ENCODE peak calls at places on chromosome 12, in five cellular contexts. V, Q, L, H and I are unnamed samples.

GRCh38 chr12:6200266-6201198 is at the start of gene CD9:
- DNase-seq in L (no peak), V (no peak), H (peak), Q (peak), I (no peak)

GRCh38 chr12:5796171-5797091 is 148.6 kb downstream of the ANO2 start:
- DNase-seq in L (no peak), V (peak), Q (peak), H (peak), I (peak)

GRCh38 chr12:114013601-114014345 is 47.6 kb upstream of the RBM19 start:
- DNase-seq in Q (peak), V (peak), H (peak), L (peak), I (peak)

GRCh38 chr12:96425321-96425720 is 25.1 kb upstream of the CDK17 start:
- DNase-seq in V (peak), Q (no peak), L (no peak), H (no peak), I (no peak)

GRCh38 chr12:76143343-76144252 is 59.1 kb upstream of the NAP1L1 start:
- DNase-seq in Q (no peak), L (no peak), V (no peak), H (no peak), I (no peak)

GRCh38 chr12:82436354-82436753 is 78.0 kb downstream of the METTL25 start:
- DNase-seq in H (no peak), L (no peak), Q (no peak), V (no peak), I (no peak)

GRCh38 chr12:89962648-89963047 is 254.0 kb upstream of the ATP2B1 start:
- DNase-seq in Q (no peak), V (no peak), L (no peak), H (no peak), I (no peak)

GRCh38 chr12:59929091-59929490 is 333.3 kb downstream of the SLC16A7 start:
- DNase-seq in V (peak), Q (no peak), L (no peak), H (no peak), I (no peak)

GRCh38 chr12:21881950-21882349 is 59.3 kb downstream of the ABCC9 start:
- DNase-seq in V (no peak), L (no peak), Q (no peak), H (peak), I (no peak)

GRCh38 chr12:67193705-67194104 is 75.5 kb upstream of the CAND1 start:
- DNase-seq in L (no peak), H (peak), V (peak), Q (peak), I (peak)

GRCh38 chr12:55068416-55069010 is 48.7 kb downstream of the NEUROD4 start:
- DNase-seq in Q (peak), L (no peak), V (peak), H (peak), I (peak)

GRCh38 chr12:58314610-58315009 is 373.2 kb downstream of the ATP23 start:
- DNase-seq in Q (no peak), L (no peak), V (peak), H (no peak), I (no peak)

GRCh38 chr12:105067511-105068031 is 16.7 kb downstream of the ALDH1L2 start:
- DNase-seq in H (no peak), L (no peak), Q (no peak), V (peak), I (no peak)

GRCh38 chr12:3303410-3304136 is 187.4 kb upstream of the PRMT8 start:
- DNase-seq in Q (peak), V (no peak), H (peak), L (no peak), I (no peak)

GRCh38 chr12:95114766-95115450 is 41.5 kb upstream of the NR2C1 start:
- DNase-seq in V (peak), Q (no peak), L (no peak), H (peak), I (no peak)

GRCh38 chr12:67720383-67720856 is 71.9 kb downstream of the DYRK2 start:
- DNase-seq in Q (peak), L (no peak), H (no peak), V (peak), I (no peak)

GRCh38 chr12:2233034-2233433 is 180.2 kb downstream of the CACNA1C start:
- DNase-seq in H (no peak), L (no peak), Q (no peak), V (peak), I (no peak)

GRCh38 chr12:119176267-119177055 is 2.3 kb upstream of the HSPB8 start:
- DNase-seq in V (peak), H (peak), Q (peak), L (no peak), I (no peak)

GRCh38 chr12:103327676-103328075 is 168.1 kb downstream of the C12orf42 start:
- DNase-seq in H (no peak), L (no peak), V (no peak), Q (no peak), I (no peak)

GRCh38 chr12:113241191-113242017 is 20.1 kb downstream of the TPCN1 start:
- DNase-seq in V (peak), Q (no peak), L (no peak), H (peak), I (no peak)

GRCh38 chr12:59873136-59873535 is 277.3 kb downstream of the SLC16A7 start:
- DNase-seq in H (no peak), V (peak), Q (no peak), L (no peak), I (no peak)

GRCh38 chr12:121294151-121294889 is 2.2 kb downstream of the CAMKK2 start:
- DNase-seq in V (no peak), L (no peak), Q (no peak), H (no peak), I (no peak)

GRCh38 chr12:6235499-6235898 is 35.3 kb downstream of the CD9 start:
- DNase-seq in V (no peak), Q (no peak), L (no peak), H (no peak), I (no peak)

GRCh38 chr12:93974252-93974651 is 174.1 kb upstream of the PLXNC1 start:
- DNase-seq in H (no peak), Q (no peak), L (no peak), V (no peak), I (no peak)

GRCh38 chr12:1851126-1851791 is 30.9 kb downstream of the LRTM2 start:
- DNase-seq in Q (no peak), H (no peak), V (peak), L (no peak), I (no peak)

GRCh38 chr12:116220756-116221155 is 56.7 kb downstream of the MED13L start:
- DNase-seq in H (no peak), L (no peak), V (no peak), Q (no peak), I (no peak)

GRCh38 chr12:113208041-113208934 is 13.0 kb upstream of the TPCN1 start:
- DNase-seq in L (no peak), H (no peak), V (peak), Q (peak), I (no peak)

GRCh38 chr12:69688496-69689427 is 10.3 kb downstream of the BEST3 start:
- DNase-seq in H (peak), V (peak), Q (peak), L (peak), I (no peak)

GRCh38 chr12:33817713-33818112 is 204.6 kb upstream of the ALG10 start:
- DNase-seq in Q (no peak), L (no peak), H (no peak), V (no peak), I (no peak)

GRCh38 chr12:33830070-33830469 is 192.2 kb upstream of the ALG10 start:
- DNase-seq in L (no peak), V (no peak), Q (no peak), H (no peak), I (no peak)

GRCh38 chr12:130665753-130666152 is 50.3 kb downstream of the RIMBP2 start:
- DNase-seq in H (no peak), L (no peak), Q (no peak), V (no peak), I (no peak)

GRCh38 chr12:59736359-59736758 is 140.5 kb downstream of the SLC16A7 start:
- DNase-seq in Q (peak), V (no peak), L (no peak), H (no peak), I (no peak)

DNA sequence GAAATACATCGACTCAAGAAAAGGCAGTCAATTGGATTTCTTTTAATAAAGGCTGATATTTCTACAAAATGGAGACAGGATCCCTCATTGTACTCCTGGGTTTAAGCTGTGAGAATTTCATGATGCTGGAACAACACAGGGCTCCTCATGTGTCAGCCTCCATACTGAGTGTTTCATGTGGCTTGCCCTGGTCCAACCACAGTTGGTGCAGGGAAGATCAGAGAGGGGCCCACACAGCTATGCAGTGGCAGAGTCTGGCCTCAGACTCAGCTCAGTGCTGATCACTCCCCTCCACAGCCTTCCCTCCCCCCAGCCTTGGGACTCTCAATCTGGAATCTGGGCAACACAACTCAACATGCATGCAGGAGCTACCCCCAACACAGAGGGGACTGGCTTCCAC is 122.5 kb upstream of the OVCH1 start:
- DNase-seq in L (no peak), V (no peak), H (no peak), Q (no peak), I (no peak)
- H2AK5ac ChIP-seq in L (no peak), V (no peak), H (no peak), Q (no peak), I (no peak)

DNA sequence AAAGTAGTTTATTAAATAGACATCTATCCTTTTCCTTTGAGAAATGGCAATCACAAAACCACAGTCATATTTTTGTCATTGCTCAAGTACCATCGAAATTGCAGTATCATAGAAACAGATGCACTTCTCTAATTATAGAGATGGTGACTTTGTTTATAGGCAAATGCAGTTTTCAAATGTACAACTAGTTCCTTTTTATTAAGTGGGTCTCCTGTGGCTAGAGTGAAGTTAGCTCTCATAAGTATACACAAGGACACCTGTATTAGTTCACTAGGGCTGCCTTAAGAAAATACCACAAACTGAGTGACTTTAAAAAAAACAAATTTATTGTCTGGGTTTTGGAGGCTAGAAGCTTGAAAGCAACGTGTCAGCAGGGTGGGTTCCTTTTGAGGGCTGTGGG is 62.8 kb downstream of the OTOGL start:
- DNase-seq in H (no peak), V (no peak), L (no peak), Q (no peak), I (no peak)
- H3K9ac ChIP-seq in H (no peak), V (no peak), L (no peak), Q (no peak), I (no peak)

GRCh38 chr12:12819221-12819620 is 6.1 kb downstream of the DDX47 start:
- DNase-seq in L (no peak), V (no peak), H (no peak), Q (no peak), I (no peak)
- H2AK5ac ChIP-seq in L (no peak), V (peak), H (no peak), Q (no peak), I (no peak)

GRCh38 chr12:124497039-124497438 is 70.4 kb downstream of the NCOR2 start:
- DNase-seq in V (peak), H (no peak), L (no peak), Q (no peak), I (no peak)

GRCh38 chr12:124496584-124496983 is 70.8 kb downstream of the NCOR2 start:
- DNase-seq in Q (peak), V (peak), L (no peak), H (no peak), I (no peak)

GRCh38 chr12:124498870-124499753 is 68.3 kb downstream of the NCOR2 start:
- DNase-seq in V (peak), L (no peak), Q (no peak), H (no peak), I (no peak)

GRCh38 chr12:124498178-124498869 is 69.1 kb downstream of the NCOR2 start:
- DNase-seq in V (peak), L (no peak), H (no peak), Q (no peak), I (no peak)

DNA sequence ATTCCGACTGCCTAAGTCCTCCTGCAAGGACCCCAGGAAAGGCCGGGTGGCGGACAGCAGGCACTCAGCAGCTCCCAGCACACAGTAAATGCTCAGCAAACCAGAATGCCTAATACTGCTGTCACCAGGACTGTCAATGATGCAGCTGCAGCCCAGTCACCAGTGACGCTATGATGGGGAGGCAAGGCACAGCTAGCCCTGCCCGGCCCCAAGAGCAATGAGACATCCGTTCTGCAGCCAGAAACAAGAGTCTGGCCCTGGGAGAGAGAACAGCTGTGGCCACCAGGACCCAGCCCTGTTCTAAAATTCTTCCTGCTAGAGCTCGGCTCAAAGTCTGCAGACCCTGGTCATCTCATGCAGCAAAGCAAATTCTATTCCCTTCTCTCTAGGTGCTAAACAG is 69.8 kb downstream of the NCOR2 start:
- DNase-seq in H (no peak), Q (no peak), V (peak), L (no peak), I (no peak)
- H3K9ac ChIP-seq in H (no peak), Q (no peak), V (peak), L (no peak), I (no peak)

DNA sequence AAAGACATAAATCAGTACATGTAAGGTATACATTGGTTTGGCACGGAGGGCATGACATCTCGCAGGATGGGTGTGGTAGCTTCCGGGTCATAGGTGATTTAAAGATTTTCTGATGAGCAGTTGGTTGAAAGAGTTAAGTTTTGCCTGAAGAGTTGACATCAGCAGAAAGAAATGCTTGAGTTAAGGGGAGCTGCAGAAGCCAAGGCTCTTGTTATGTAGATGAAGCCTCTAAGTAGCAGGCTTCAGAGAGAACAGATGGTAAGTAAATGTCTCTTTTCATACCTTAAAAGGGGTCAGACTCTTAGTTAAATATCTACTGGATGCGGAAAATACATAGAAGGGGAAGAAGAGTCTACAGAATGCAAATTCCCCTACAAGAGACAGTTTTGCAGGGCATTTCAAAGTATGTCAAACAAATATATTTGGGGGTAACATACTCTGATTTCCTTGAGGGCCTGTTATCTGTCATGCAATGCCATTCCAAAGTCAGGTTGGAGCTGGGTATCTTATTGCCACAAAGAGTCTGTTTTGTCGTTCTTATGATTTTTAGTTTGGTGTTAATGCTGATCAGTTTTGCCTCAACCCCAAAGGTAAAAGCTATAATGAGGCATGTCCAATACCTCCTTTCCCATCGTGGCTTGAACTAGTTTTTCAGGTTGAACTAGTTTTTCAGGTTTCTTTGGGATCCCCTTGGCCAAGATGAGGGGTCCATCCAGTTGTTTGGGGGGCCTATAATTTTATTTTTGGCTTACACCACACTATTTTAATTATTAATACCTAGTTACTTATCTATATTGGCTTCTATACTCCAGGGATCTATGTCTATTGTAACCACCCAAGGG is 67.0 kb downstream of the PTHLH start:
- DNase-seq in V (no peak), H (peak), Q (peak), L (peak), I (no peak)
- H2AK5ac ChIP-seq in V (peak), H (no peak), Q (no peak), L (no peak), I (no peak)

DNA sequence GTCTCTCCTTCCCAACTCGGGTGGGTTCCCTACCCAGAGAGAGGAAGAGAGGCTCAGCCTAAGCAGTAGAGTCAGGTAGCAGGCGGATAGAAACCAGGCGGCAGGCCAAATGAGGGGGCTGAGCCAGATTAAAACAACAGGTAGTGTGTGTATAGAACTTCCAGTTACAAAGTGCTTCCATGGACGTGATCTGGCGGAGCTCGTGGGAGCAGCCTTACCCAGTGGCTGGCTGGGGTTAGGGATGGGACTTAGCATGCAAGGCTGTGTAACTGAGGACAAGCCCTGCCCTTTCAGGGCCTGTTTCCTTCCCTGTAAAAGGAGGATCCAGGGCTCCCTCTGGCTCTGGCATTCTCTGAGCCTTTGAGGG is 8.3 kb downstream of the KRT80 start:
- DNase-seq in H (no peak), Q (no peak), V (peak), L (no peak), I (no peak)
- H3K9ac ChIP-seq in H (no peak), Q (peak), V (peak), L (no peak), I (no peak)

GRCh38 chr12:108694812-108695278 is 36.5 kb downstream of the CORO1C start:
- DNase-seq in L (no peak), Q (peak), V (peak), H (no peak), I (no peak)
- H2AK5ac ChIP-seq in L (no peak), Q (no peak), V (peak), H (no peak), I (no peak)

DNA sequence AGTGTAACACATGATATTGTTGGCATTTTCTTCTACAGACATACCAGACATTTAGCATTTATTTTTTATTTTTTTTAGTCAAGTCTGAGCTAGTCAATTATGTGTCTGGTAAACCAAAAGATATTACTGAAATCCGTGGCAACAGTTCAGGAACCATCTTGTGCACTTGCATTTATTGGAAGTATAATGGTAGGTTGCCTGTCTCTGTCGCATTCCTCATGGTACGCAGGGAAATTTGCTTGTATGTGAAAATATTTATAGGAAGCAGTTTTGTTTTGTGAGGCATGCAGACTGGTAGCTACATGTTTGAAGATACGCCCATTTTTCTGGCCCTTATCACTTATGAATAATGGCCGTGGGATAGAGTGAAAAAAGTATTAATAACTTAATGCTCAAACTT is 186.1 kb upstream of the SLC38A2 start:
- DNase-seq in V (no peak), Q (no peak), H (no peak), L (no peak), I (no peak)
- H3K9ac ChIP-seq in V (no peak), Q (no peak), H (no peak), L (no peak), I (no peak)

DNA sequence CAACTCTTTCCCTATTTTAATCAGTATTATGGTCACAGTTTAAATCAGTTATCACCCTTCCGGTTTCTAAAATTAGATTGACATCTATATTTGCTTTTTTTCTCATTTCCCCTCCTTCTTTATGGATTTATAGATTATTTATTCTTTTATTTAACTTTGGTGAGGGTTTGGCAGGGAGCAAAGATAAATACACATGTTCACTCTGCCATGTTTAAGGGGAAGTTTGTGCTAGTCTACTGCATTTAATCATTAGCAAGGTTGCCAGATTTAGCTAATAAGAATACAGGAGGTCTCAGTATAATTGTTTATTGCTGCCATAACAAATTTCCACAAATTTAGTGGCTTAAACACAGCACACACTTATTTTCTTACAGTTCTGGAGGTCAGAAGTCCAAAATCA is 204.0 kb upstream of the BTG1 start:
- DNase-seq in H (no peak), Q (no peak), L (no peak), V (no peak), I (no peak)
- H2AK5ac ChIP-seq in H (no peak), Q (no peak), L (no peak), V (no peak), I (no peak)